ENCODE peak calls at places on chromosomes 16 and 17, in five cellular contexts. W is dorsolateral prefrontal cortex, R is astrocyte of the spinal cord, Z is heart left ventricle, L is bronchial epithelial cell. S is an unnamed sample.

GRCh38 chr17:50443492-50444051 is 17.6 kb downstream of the ACSF2 start:
- DNase-seq in W (no peak), Z (no peak), L (no peak), R (no peak), S (no peak)

GRCh38 chr17:17812211-17813054 is 24.4 kb downstream of the SREBF1 start:
- DNase-seq in Z (peak), L (peak), W (no peak), R (peak), S (peak)

GRCh38 chr16:52247737-52248136 is 299.2 kb downstream of the TOX3 start:
- DNase-seq in R (no peak), L (no peak), Z (no peak), W (no peak), S (no peak)

GRCh38 chr16:27365142-27366089 is 36.6 kb upstream of the IL21R start:
- DNase-seq in W (no peak), R (peak), L (peak), Z (no peak), S (peak)

GRCh38 chr17:80227666-80228065 is 7.4 kb downstream of the SLC26A11 start:
- DNase-seq in W (no peak), R (no peak), Z (no peak), L (no peak), S (no peak)

GRCh38 chr16:4612474-4612931 is 2.2 kb downstream of the UBALD1 start:
- DNase-seq in Z (no peak), R (no peak), L (no peak), W (no peak), S (no peak)

GRCh38 chr16:68289621-68290329 is 21.0 kb downstream of the SLC7A6OS start:
- DNase-seq in L (no peak), Z (no peak), W (no peak), R (peak), S (no peak)

GRCh38 chr17:74198694-74199093 is 4.8 kb upstream of the RPL38 start:
- DNase-seq in W (no peak), R (no peak), Z (no peak), L (no peak), S (no peak)

GRCh38 chr17:45290269-45290765 is 26.5 kb downstream of the MAP3K14 start:
- DNase-seq in L (no peak), W (no peak), Z (no peak), R (no peak), S (no peak)

DNA sequence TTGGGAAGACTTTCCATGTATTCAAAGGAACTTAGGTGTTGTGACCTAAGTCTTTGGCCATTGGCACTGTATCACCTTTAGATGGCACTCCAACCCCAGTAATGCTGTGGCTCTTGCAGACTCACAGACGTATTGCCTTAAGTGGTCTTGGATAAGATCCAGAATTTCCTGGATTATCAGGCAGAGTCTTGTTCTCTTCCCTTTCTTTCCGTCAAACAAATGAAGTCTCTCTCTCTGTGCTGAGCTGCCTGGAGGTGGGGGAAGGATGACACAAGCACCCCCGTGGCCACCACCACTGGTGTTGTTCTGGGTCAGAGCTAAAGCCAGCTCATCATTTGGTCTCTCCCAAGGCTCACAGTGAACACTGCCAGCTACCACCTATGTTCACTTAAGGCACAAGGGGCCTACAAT is 789.9 kb upstream of the KIF2B start:
- DNase-seq in R (peak), L (peak), W (no peak), Z (no peak), S (peak)
- TF ChIP-seq CTCF in R (no peak), L (peak), W (no peak), Z (no peak), S (no peak)

DNA sequence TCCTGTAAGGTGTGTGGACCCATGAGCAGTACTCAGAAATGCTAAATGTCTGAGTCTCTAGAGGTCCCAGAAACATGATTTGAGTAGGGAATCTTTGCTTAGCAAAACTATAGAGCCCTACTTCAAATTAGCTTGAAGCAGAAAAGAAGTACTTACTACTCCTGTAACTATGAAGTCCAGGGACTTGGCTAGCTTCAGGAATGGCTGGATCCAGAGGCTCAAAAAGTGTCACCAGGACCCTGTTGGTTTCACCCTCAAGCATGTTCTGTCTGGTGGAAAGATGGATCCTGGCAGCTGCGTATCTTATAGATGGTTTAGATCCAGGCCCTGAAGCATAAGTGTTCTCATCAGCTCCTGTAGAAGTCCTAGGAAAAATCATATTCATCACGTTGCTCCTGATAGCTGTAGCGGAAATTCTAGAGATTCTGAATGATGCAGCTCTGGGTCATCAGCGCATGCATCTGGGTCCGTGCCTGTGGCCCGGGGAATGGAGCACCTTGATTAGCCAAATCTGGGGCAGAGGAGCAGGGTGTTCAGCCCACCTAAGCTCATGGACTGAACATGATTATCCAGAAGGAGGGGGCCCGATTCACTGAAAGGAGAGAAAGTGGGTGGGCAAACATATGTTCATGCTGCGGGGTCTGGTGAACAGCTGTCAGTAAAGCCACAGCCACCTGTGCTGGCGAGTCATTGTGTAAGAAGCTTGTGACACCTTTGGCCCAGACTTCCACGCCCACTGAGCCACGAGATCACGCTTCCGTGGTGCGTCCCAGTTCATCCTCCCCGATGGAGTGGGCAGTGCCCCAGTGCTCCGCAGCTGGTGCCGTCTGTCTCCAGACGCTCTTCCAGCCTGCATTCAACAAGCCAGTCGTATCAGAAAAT is 260.6 kb downstream of the CPPED1 start:
- DNase-seq in W (peak), Z (no peak), R (no peak), L (no peak), S (no peak)
- H3K4me3 ChIP-seq in W (no peak), Z (no peak), R (no peak), L (no peak), S (no peak)

GRCh38 chr17:76388966-76389888 is 4.8 kb downstream of the SPHK1 start:
- DNase-seq in R (no peak), W (no peak), L (no peak), Z (no peak), S (peak)
- TF ChIP-seq CTCF in R (peak), W (no peak), L (peak), Z (no peak), S (peak)

GRCh38 chr16:83802559-83802958 is 5.2 kb upstream of the HSBP1 start:
- DNase-seq in Z (no peak), R (no peak), W (no peak), L (no peak), S (no peak)
- H3K4me3 ChIP-seq in Z (peak), R (peak), W (peak), L (no peak), S (peak)

GRCh38 chr17:7484964-7485377 is 805 bp downstream of the POLR2A start:
- DNase-seq in R (no peak), L (no peak), Z (no peak), W (no peak), S (no peak)
- TF ChIP-seq CTCF in R (peak), L (no peak), Z (no peak), W (peak), S (no peak)

S was measured in fibroblast of mammary gland.